ENCODE peak calls at places on chromosomes 16 and 17, in six cellular contexts. One of them, this sample, is unnamed.

GRCh38 chr16:48498761-48499600 is 111.0 kb downstream of the N4BP1 start:
- DNase-seq in stimulated activated CD4-positive, alpha-beta T cell treated with anti-CD3 and anti-CD28 coated beads, Interleukin-4, amount 100 ng/mL, for 1 hour: no peak
- DNase-seq in activated T-helper 1 cell treated with anti-CD3 and anti-CD28 coated beads, Interleukin-12 subunit alpha, Interleukin-12 subunit beta, Interleukin-2, Interleukin-4 antibody, amounts not matched to agents 30 ng/mL and 10 ng/mL and 1 ng/mL, durations not matched to agents 14 hours and 24 hours and 36 hours: no peak
- DNase-seq in NCI-H2081: no peak
- DNase-seq in endothelial cell: no peak
- DNase-seq in AG04449: peak
- DNase-seq in this sample: no peak

GRCh38 chr17:62802531-62803205 is 5.4 kb downstream of the MARCHF10 start:
- DNase-seq in stimulated activated CD4-positive, alpha-beta T cell treated with anti-CD3 and anti-CD28 coated beads, Interleukin-4, amount 100 ng/mL, for 1 hour: no peak
- DNase-seq in activated T-helper 1 cell treated with anti-CD3 and anti-CD28 coated beads, Interleukin-12 subunit alpha, Interleukin-12 subunit beta, Interleukin-2, Interleukin-4 antibody, amounts not matched to agents 30 ng/mL and 10 ng/mL and 1 ng/mL, durations not matched to agents 14 hours and 24 hours and 36 hours: no peak
- DNase-seq in NCI-H2081: peak
- DNase-seq in endothelial cell: no peak
- DNase-seq in AG04449: no peak
- DNase-seq in this sample: no peak

GRCh38 chr16:27197004-27197403 is 6.3 kb upstream of the KDM8 start:
- DNase-seq in stimulated activated CD4-positive, alpha-beta T cell treated with anti-CD3 and anti-CD28 coated beads, Interleukin-4, amount 100 ng/mL, for 1 hour: no peak
- DNase-seq in activated T-helper 1 cell treated with anti-CD3 and anti-CD28 coated beads, Interleukin-12 subunit alpha, Interleukin-12 subunit beta, Interleukin-2, Interleukin-4 antibody, amounts not matched to agents 30 ng/mL and 10 ng/mL and 1 ng/mL, durations not matched to agents 14 hours and 24 hours and 36 hours: no peak
- DNase-seq in NCI-H2081: no peak
- DNase-seq in endothelial cell: no peak
- DNase-seq in AG04449: no peak
- DNase-seq in this sample: no peak

GRCh38 chr17:4807534-4808377 is 804 bp downstream of the PLD2 start:
- DNase-seq in stimulated activated CD4-positive, alpha-beta T cell treated with anti-CD3 and anti-CD28 coated beads, Interleukin-4, amount 100 ng/mL, for 1 hour: no peak
- DNase-seq in activated T-helper 1 cell treated with anti-CD3 and anti-CD28 coated beads, Interleukin-12 subunit alpha, Interleukin-12 subunit beta, Interleukin-2, Interleukin-4 antibody, amounts not matched to agents 30 ng/mL and 10 ng/mL and 1 ng/mL, durations not matched to agents 14 hours and 24 hours and 36 hours: no peak
- DNase-seq in NCI-H2081: no peak
- DNase-seq in endothelial cell: no peak
- DNase-seq in AG04449: no peak
- DNase-seq in this sample: no peak

GRCh38 chr16:78507576-78507975 is 408.1 kb downstream of the WWOX start:
- DNase-seq in stimulated activated CD4-positive, alpha-beta T cell treated with anti-CD3 and anti-CD28 coated beads, Interleukin-4, amount 100 ng/mL, for 1 hour: no peak
- DNase-seq in activated T-helper 1 cell treated with anti-CD3 and anti-CD28 coated beads, Interleukin-12 subunit alpha, Interleukin-12 subunit beta, Interleukin-2, Interleukin-4 antibody, amounts not matched to agents 30 ng/mL and 10 ng/mL and 1 ng/mL, durations not matched to agents 14 hours and 24 hours and 36 hours: no peak
- DNase-seq in NCI-H2081: no peak
- DNase-seq in endothelial cell: no peak
- DNase-seq in AG04449: no peak
- DNase-seq in this sample: no peak

GRCh38 chr17:48647964-48648245 is 21.7 kb upstream of the HOXB9 start:
- DNase-seq in stimulated activated CD4-positive, alpha-beta T cell treated with anti-CD3 and anti-CD28 coated beads, Interleukin-4, amount 100 ng/mL, for 1 hour: no peak
- DNase-seq in activated T-helper 1 cell treated with anti-CD3 and anti-CD28 coated beads, Interleukin-12 subunit alpha, Interleukin-12 subunit beta, Interleukin-2, Interleukin-4 antibody, amounts not matched to agents 30 ng/mL and 10 ng/mL and 1 ng/mL, durations not matched to agents 14 hours and 24 hours and 36 hours: no peak
- DNase-seq in NCI-H2081: no peak
- DNase-seq in endothelial cell: no peak
- DNase-seq in AG04449: no peak
- DNase-seq in this sample: no peak

GRCh38 chr17:33234930-33235685 is 58.0 kb downstream of the ASIC2 start:
- DNase-seq in stimulated activated CD4-positive, alpha-beta T cell treated with anti-CD3 and anti-CD28 coated beads, Interleukin-4, amount 100 ng/mL, for 1 hour: no peak
- DNase-seq in activated T-helper 1 cell treated with anti-CD3 and anti-CD28 coated beads, Interleukin-12 subunit alpha, Interleukin-12 subunit beta, Interleukin-2, Interleukin-4 antibody, amounts not matched to agents 30 ng/mL and 10 ng/mL and 1 ng/mL, durations not matched to agents 14 hours and 24 hours and 36 hours: no peak
- DNase-seq in NCI-H2081: no peak
- DNase-seq in endothelial cell: no peak
- DNase-seq in AG04449: peak
- DNase-seq in this sample: no peak

GRCh38 chr17:73759324-73760185 is 115.3 kb upstream of the SDK2 start:
- DNase-seq in stimulated activated CD4-positive, alpha-beta T cell treated with anti-CD3 and anti-CD28 coated beads, Interleukin-4, amount 100 ng/mL, for 1 hour: no peak
- DNase-seq in activated T-helper 1 cell treated with anti-CD3 and anti-CD28 coated beads, Interleukin-12 subunit alpha, Interleukin-12 subunit beta, Interleukin-2, Interleukin-4 antibody, amounts not matched to agents 30 ng/mL and 10 ng/mL and 1 ng/mL, durations not matched to agents 14 hours and 24 hours and 36 hours: no peak
- DNase-seq in NCI-H2081: peak
- DNase-seq in endothelial cell: no peak
- DNase-seq in AG04449: no peak
- DNase-seq in this sample: no peak

GRCh38 chr16:11016993-11017392 is 72.6 kb downstream of the CLEC16A start:
- DNase-seq in stimulated activated CD4-positive, alpha-beta T cell treated with anti-CD3 and anti-CD28 coated beads, Interleukin-4, amount 100 ng/mL, for 1 hour: peak
- DNase-seq in activated T-helper 1 cell treated with anti-CD3 and anti-CD28 coated beads, Interleukin-12 subunit alpha, Interleukin-12 subunit beta, Interleukin-2, Interleukin-4 antibody, amounts not matched to agents 30 ng/mL and 10 ng/mL and 1 ng/mL, durations not matched to agents 14 hours and 24 hours and 36 hours: no peak
- DNase-seq in NCI-H2081: peak
- DNase-seq in endothelial cell: no peak
- DNase-seq in AG04449: no peak
- DNase-seq in this sample: peak

GRCh38 chr17:2949469-2950044 is 113.8 kb downstream of the OR1D5 start:
- DNase-seq in stimulated activated CD4-positive, alpha-beta T cell treated with anti-CD3 and anti-CD28 coated beads, Interleukin-4, amount 100 ng/mL, for 1 hour: no peak
- DNase-seq in activated T-helper 1 cell treated with anti-CD3 and anti-CD28 coated beads, Interleukin-12 subunit alpha, Interleukin-12 subunit beta, Interleukin-2, Interleukin-4 antibody, amounts not matched to agents 30 ng/mL and 10 ng/mL and 1 ng/mL, durations not matched to agents 14 hours and 24 hours and 36 hours: no peak
- DNase-seq in NCI-H2081: no peak
- DNase-seq in endothelial cell: no peak
- DNase-seq in AG04449: no peak
- DNase-seq in this sample: no peak

GRCh38 chr16:180101-180920 is at the start of gene HBQ1:
- DNase-seq in stimulated activated CD4-positive, alpha-beta T cell treated with anti-CD3 and anti-CD28 coated beads, Interleukin-4, amount 100 ng/mL, for 1 hour: peak
- DNase-seq in activated T-helper 1 cell treated with anti-CD3 and anti-CD28 coated beads, Interleukin-12 subunit alpha, Interleukin-12 subunit beta, Interleukin-2, Interleukin-4 antibody, amounts not matched to agents 30 ng/mL and 10 ng/mL and 1 ng/mL, durations not matched to agents 14 hours and 24 hours and 36 hours: peak
- DNase-seq in NCI-H2081: no peak
- DNase-seq in endothelial cell: peak
- DNase-seq in AG04449: no peak
- DNase-seq in this sample: peak

GRCh38 chr17:57475786-57476185 is 219.5 kb downstream of the MSI2 start:
- DNase-seq in stimulated activated CD4-positive, alpha-beta T cell treated with anti-CD3 and anti-CD28 coated beads, Interleukin-4, amount 100 ng/mL, for 1 hour: no peak
- DNase-seq in activated T-helper 1 cell treated with anti-CD3 and anti-CD28 coated beads, Interleukin-12 subunit alpha, Interleukin-12 subunit beta, Interleukin-2, Interleukin-4 antibody, amounts not matched to agents 30 ng/mL and 10 ng/mL and 1 ng/mL, durations not matched to agents 14 hours and 24 hours and 36 hours: no peak
- DNase-seq in NCI-H2081: no peak
- DNase-seq in endothelial cell: no peak
- DNase-seq in AG04449: no peak
- DNase-seq in this sample: no peak

GRCh38 chr16:73176577-73177013 is 128.7 kb upstream of the ZFHX3 start:
- DNase-seq in stimulated activated CD4-positive, alpha-beta T cell treated with anti-CD3 and anti-CD28 coated beads, Interleukin-4, amount 100 ng/mL, for 1 hour: no peak
- DNase-seq in activated T-helper 1 cell treated with anti-CD3 and anti-CD28 coated beads, Interleukin-12 subunit alpha, Interleukin-12 subunit beta, Interleukin-2, Interleukin-4 antibody, amounts not matched to agents 30 ng/mL and 10 ng/mL and 1 ng/mL, durations not matched to agents 14 hours and 24 hours and 36 hours: no peak
- DNase-seq in NCI-H2081: no peak
- DNase-seq in endothelial cell: no peak
- DNase-seq in AG04449: peak
- DNase-seq in this sample: no peak

GRCh38 chr16:87140211-87141200 is 176.7 kb downstream of the C16orf95 start:
- DNase-seq in stimulated activated CD4-positive, alpha-beta T cell treated with anti-CD3 and anti-CD28 coated beads, Interleukin-4, amount 100 ng/mL, for 1 hour: no peak
- DNase-seq in activated T-helper 1 cell treated with anti-CD3 and anti-CD28 coated beads, Interleukin-12 subunit alpha, Interleukin-12 subunit beta, Interleukin-2, Interleukin-4 antibody, amounts not matched to agents 30 ng/mL and 10 ng/mL and 1 ng/mL, durations not matched to agents 14 hours and 24 hours and 36 hours: no peak
- DNase-seq in NCI-H2081: no peak
- DNase-seq in endothelial cell: no peak
- DNase-seq in AG04449: no peak
- DNase-seq in this sample: no peak

GRCh38 chr17:60573139-60573975 is 26.6 kb upstream of the PPM1D start:
- DNase-seq in stimulated activated CD4-positive, alpha-beta T cell treated with anti-CD3 and anti-CD28 coated beads, Interleukin-4, amount 100 ng/mL, for 1 hour: no peak
- DNase-seq in activated T-helper 1 cell treated with anti-CD3 and anti-CD28 coated beads, Interleukin-12 subunit alpha, Interleukin-12 subunit beta, Interleukin-2, Interleukin-4 antibody, amounts not matched to agents 30 ng/mL and 10 ng/mL and 1 ng/mL, durations not matched to agents 14 hours and 24 hours and 36 hours: no peak
- DNase-seq in NCI-H2081: no peak
- DNase-seq in endothelial cell: no peak
- DNase-seq in AG04449: peak
- DNase-seq in this sample: no peak

GRCh38 chr16:68806422-68806821 is 36.9 kb upstream of the TANGO6 start:
- DNase-seq in stimulated activated CD4-positive, alpha-beta T cell treated with anti-CD3 and anti-CD28 coated beads, Interleukin-4, amount 100 ng/mL, for 1 hour: no peak
- DNase-seq in activated T-helper 1 cell treated with anti-CD3 and anti-CD28 coated beads, Interleukin-12 subunit alpha, Interleukin-12 subunit beta, Interleukin-2, Interleukin-4 antibody, amounts not matched to agents 30 ng/mL and 10 ng/mL and 1 ng/mL, durations not matched to agents 14 hours and 24 hours and 36 hours: no peak
- DNase-seq in NCI-H2081: no peak
- DNase-seq in endothelial cell: no peak
- DNase-seq in AG04449: no peak
- DNase-seq in this sample: no peak

GRCh38 chr17:68457168-68457538 is at the start of gene WIPI1:
- DNase-seq in stimulated activated CD4-positive, alpha-beta T cell treated with anti-CD3 and anti-CD28 coated beads, Interleukin-4, amount 100 ng/mL, for 1 hour: no peak
- DNase-seq in activated T-helper 1 cell treated with anti-CD3 and anti-CD28 coated beads, Interleukin-12 subunit alpha, Interleukin-12 subunit beta, Interleukin-2, Interleukin-4 antibody, amounts not matched to agents 30 ng/mL and 10 ng/mL and 1 ng/mL, durations not matched to agents 14 hours and 24 hours and 36 hours: peak
- DNase-seq in NCI-H2081: no peak
- DNase-seq in endothelial cell: no peak
- DNase-seq in AG04449: no peak
- DNase-seq in this sample: no peak

GRCh38 chr16:9447195-9447551 is 355.7 kb downstream of the HAPSTR1 start:
- DNase-seq in stimulated activated CD4-positive, alpha-beta T cell treated with anti-CD3 and anti-CD28 coated beads, Interleukin-4, amount 100 ng/mL, for 1 hour: no peak
- DNase-seq in activated T-helper 1 cell treated with anti-CD3 and anti-CD28 coated beads, Interleukin-12 subunit alpha, Interleukin-12 subunit beta, Interleukin-2, Interleukin-4 antibody, amounts not matched to agents 30 ng/mL and 10 ng/mL and 1 ng/mL, durations not matched to agents 14 hours and 24 hours and 36 hours: no peak
- DNase-seq in NCI-H2081: no peak
- DNase-seq in endothelial cell: no peak
- DNase-seq in AG04449: no peak
- DNase-seq in this sample: no peak

GRCh38 chr16:67672739-67673662 is 6.4 kb downstream of the C16orf86 start:
- DNase-seq in stimulated activated CD4-positive, alpha-beta T cell treated with anti-CD3 and anti-CD28 coated beads, Interleukin-4, amount 100 ng/mL, for 1 hour: peak
- DNase-seq in activated T-helper 1 cell treated with anti-CD3 and anti-CD28 coated beads, Interleukin-12 subunit alpha, Interleukin-12 subunit beta, Interleukin-2, Interleukin-4 antibody, amounts not matched to agents 30 ng/mL and 10 ng/mL and 1 ng/mL, durations not matched to agents 14 hours and 24 hours and 36 hours: no peak
- DNase-seq in NCI-H2081: peak
- DNase-seq in endothelial cell: peak
- DNase-seq in AG04449: peak
- DNase-seq in this sample: peak

GRCh38 chr17:34171245-34171818 is 83.8 kb upstream of the CCL2 start:
- DNase-seq in stimulated activated CD4-positive, alpha-beta T cell treated with anti-CD3 and anti-CD28 coated beads, Interleukin-4, amount 100 ng/mL, for 1 hour: peak
- DNase-seq in activated T-helper 1 cell treated with anti-CD3 and anti-CD28 coated beads, Interleukin-12 subunit alpha, Interleukin-12 subunit beta, Interleukin-2, Interleukin-4 antibody, amounts not matched to agents 30 ng/mL and 10 ng/mL and 1 ng/mL, durations not matched to agents 14 hours and 24 hours and 36 hours: peak
- DNase-seq in NCI-H2081: no peak
- DNase-seq in endothelial cell: peak
- DNase-seq in AG04449: no peak
- DNase-seq in this sample: peak

GRCh38 chr16:14489460-14489859 is 140.6 kb downstream of the PARN start:
- DNase-seq in stimulated activated CD4-positive, alpha-beta T cell treated with anti-CD3 and anti-CD28 coated beads, Interleukin-4, amount 100 ng/mL, for 1 hour: no peak
- DNase-seq in activated T-helper 1 cell treated with anti-CD3 and anti-CD28 coated beads, Interleukin-12 subunit alpha, Interleukin-12 subunit beta, Interleukin-2, Interleukin-4 antibody, amounts not matched to agents 30 ng/mL and 10 ng/mL and 1 ng/mL, durations not matched to agents 14 hours and 24 hours and 36 hours: no peak
- DNase-seq in NCI-H2081: no peak
- DNase-seq in endothelial cell: peak
- DNase-seq in AG04449: no peak
- DNase-seq in this sample: no peak

GRCh38 chr17:58337126-58337599 is 8.6 kb upstream of the TSPOAP1 start:
- DNase-seq in stimulated activated CD4-positive, alpha-beta T cell treated with anti-CD3 and anti-CD28 coated beads, Interleukin-4, amount 100 ng/mL, for 1 hour: peak
- DNase-seq in activated T-helper 1 cell treated with anti-CD3 and anti-CD28 coated beads, Interleukin-12 subunit alpha, Interleukin-12 subunit beta, Interleukin-2, Interleukin-4 antibody, amounts not matched to agents 30 ng/mL and 10 ng/mL and 1 ng/mL, durations not matched to agents 14 hours and 24 hours and 36 hours: peak
- DNase-seq in NCI-H2081: no peak
- DNase-seq in endothelial cell: no peak
- DNase-seq in AG04449: no peak
- DNase-seq in this sample: peak

GRCh38 chr17:34623856-34624766 is 44.7 kb downstream of the TMEM132E start:
- DNase-seq in stimulated activated CD4-positive, alpha-beta T cell treated with anti-CD3 and anti-CD28 coated beads, Interleukin-4, amount 100 ng/mL, for 1 hour: no peak
- DNase-seq in activated T-helper 1 cell treated with anti-CD3 and anti-CD28 coated beads, Interleukin-12 subunit alpha, Interleukin-12 subunit beta, Interleukin-2, Interleukin-4 antibody, amounts not matched to agents 30 ng/mL and 10 ng/mL and 1 ng/mL, durations not matched to agents 14 hours and 24 hours and 36 hours: no peak
- DNase-seq in NCI-H2081: no peak
- DNase-seq in endothelial cell: no peak
- DNase-seq in AG04449: no peak
- DNase-seq in this sample: no peak

GRCh38 chr16:23509763-23510153 is 536 bp downstream of the GGA2 start:
- DNase-seq in stimulated activated CD4-positive, alpha-beta T cell treated with anti-CD3 and anti-CD28 coated beads, Interleukin-4, amount 100 ng/mL, for 1 hour: peak
- DNase-seq in activated T-helper 1 cell treated with anti-CD3 and anti-CD28 coated beads, Interleukin-12 subunit alpha, Interleukin-12 subunit beta, Interleukin-2, Interleukin-4 antibody, amounts not matched to agents 30 ng/mL and 10 ng/mL and 1 ng/mL, durations not matched to agents 14 hours and 24 hours and 36 hours: peak
- DNase-seq in NCI-H2081: no peak
- DNase-seq in endothelial cell: peak
- DNase-seq in AG04449: no peak
- DNase-seq in this sample: peak

GRCh38 chr16:81652798-81653505 is 126.1 kb upstream of the PLCG2 start:
- DNase-seq in stimulated activated CD4-positive, alpha-beta T cell treated with anti-CD3 and anti-CD28 coated beads, Interleukin-4, amount 100 ng/mL, for 1 hour: no peak
- DNase-seq in activated T-helper 1 cell treated with anti-CD3 and anti-CD28 coated beads, Interleukin-12 subunit alpha, Interleukin-12 subunit beta, Interleukin-2, Interleukin-4 antibody, amounts not matched to agents 30 ng/mL and 10 ng/mL and 1 ng/mL, durations not matched to agents 14 hours and 24 hours and 36 hours: no peak
- DNase-seq in NCI-H2081: peak
- DNase-seq in endothelial cell: no peak
- DNase-seq in AG04449: no peak
- DNase-seq in this sample: no peak

GRCh38 chr16:57564571-57565270 is 22.3 kb downstream of the ADGRG5 start:
- DNase-seq in stimulated activated CD4-positive, alpha-beta T cell treated with anti-CD3 and anti-CD28 coated beads, Interleukin-4, amount 100 ng/mL, for 1 hour: no peak
- DNase-seq in activated T-helper 1 cell treated with anti-CD3 and anti-CD28 coated beads, Interleukin-12 subunit alpha, Interleukin-12 subunit beta, Interleukin-2, Interleukin-4 antibody, amounts not matched to agents 30 ng/mL and 10 ng/mL and 1 ng/mL, durations not matched to agents 14 hours and 24 hours and 36 hours: no peak
- DNase-seq in NCI-H2081: no peak
- DNase-seq in endothelial cell: no peak
- DNase-seq in AG04449: no peak
- DNase-seq in this sample: peak

GRCh38 chr16:82248257-82248656 is 78.2 kb upstream of the MPHOSPH6 start:
- DNase-seq in stimulated activated CD4-positive, alpha-beta T cell treated with anti-CD3 and anti-CD28 coated beads, Interleukin-4, amount 100 ng/mL, for 1 hour: no peak
- DNase-seq in activated T-helper 1 cell treated with anti-CD3 and anti-CD28 coated beads, Interleukin-12 subunit alpha, Interleukin-12 subunit beta, Interleukin-2, Interleukin-4 antibody, amounts not matched to agents 30 ng/mL and 10 ng/mL and 1 ng/mL, durations not matched to agents 14 hours and 24 hours and 36 hours: no peak
- DNase-seq in NCI-H2081: no peak
- DNase-seq in endothelial cell: no peak
- DNase-seq in AG04449: no peak
- DNase-seq in this sample: no peak

GRCh38 chr16:85514601-85515318 is 98.4 kb upstream of the GSE1 start:
- DNase-seq in stimulated activated CD4-positive, alpha-beta T cell treated with anti-CD3 and anti-CD28 coated beads, Interleukin-4, amount 100 ng/mL, for 1 hour: no peak
- DNase-seq in activated T-helper 1 cell treated with anti-CD3 and anti-CD28 coated beads, Interleukin-12 subunit alpha, Interleukin-12 subunit beta, Interleukin-2, Interleukin-4 antibody, amounts not matched to agents 30 ng/mL and 10 ng/mL and 1 ng/mL, durations not matched to agents 14 hours and 24 hours and 36 hours: no peak
- DNase-seq in NCI-H2081: peak
- DNase-seq in endothelial cell: no peak
- DNase-seq in AG04449: peak
- DNase-seq in this sample: no peak

GRCh38 chr16:4021070-4021779 is 95.0 kb downstream of the ADCY9 start:
- DNase-seq in stimulated activated CD4-positive, alpha-beta T cell treated with anti-CD3 and anti-CD28 coated beads, Interleukin-4, amount 100 ng/mL, for 1 hour: no peak
- DNase-seq in activated T-helper 1 cell treated with anti-CD3 and anti-CD28 coated beads, Interleukin-12 subunit alpha, Interleukin-12 subunit beta, Interleukin-2, Interleukin-4 antibody, amounts not matched to agents 30 ng/mL and 10 ng/mL and 1 ng/mL, durations not matched to agents 14 hours and 24 hours and 36 hours: no peak
- DNase-seq in NCI-H2081: peak
- DNase-seq in endothelial cell: no peak
- DNase-seq in AG04449: no peak
- DNase-seq in this sample: no peak

GRCh38 chr17:66715745-66716156 is 119.2 kb upstream of the CACNG5 start:
- DNase-seq in stimulated activated CD4-positive, alpha-beta T cell treated with anti-CD3 and anti-CD28 coated beads, Interleukin-4, amount 100 ng/mL, for 1 hour: no peak
- DNase-seq in activated T-helper 1 cell treated with anti-CD3 and anti-CD28 coated beads, Interleukin-12 subunit alpha, Interleukin-12 subunit beta, Interleukin-2, Interleukin-4 antibody, amounts not matched to agents 30 ng/mL and 10 ng/mL and 1 ng/mL, durations not matched to agents 14 hours and 24 hours and 36 hours: no peak
- DNase-seq in NCI-H2081: peak
- DNase-seq in endothelial cell: peak
- DNase-seq in AG04449: peak
- DNase-seq in this sample: peak

GRCh38 chr16:2088759-2089358 is 41.1 kb downstream of the TSC2 start:
- DNase-seq in stimulated activated CD4-positive, alpha-beta T cell treated with anti-CD3 and anti-CD28 coated beads, Interleukin-4, amount 100 ng/mL, for 1 hour: no peak
- DNase-seq in activated T-helper 1 cell treated with anti-CD3 and anti-CD28 coated beads, Interleukin-12 subunit alpha, Interleukin-12 subunit beta, Interleukin-2, Interleukin-4 antibody, amounts not matched to agents 30 ng/mL and 10 ng/mL and 1 ng/mL, durations not matched to agents 14 hours and 24 hours and 36 hours: no peak
- DNase-seq in NCI-H2081: no peak
- DNase-seq in endothelial cell: no peak
- DNase-seq in AG04449: no peak
- DNase-seq in this sample: no peak

GRCh38 chr16:50696575-50697420 is 3.4 kb downstream of the NOD2 start:
- DNase-seq in stimulated activated CD4-positive, alpha-beta T cell treated with anti-CD3 and anti-CD28 coated beads, Interleukin-4, amount 100 ng/mL, for 1 hour: peak
- DNase-seq in activated T-helper 1 cell treated with anti-CD3 and anti-CD28 coated beads, Interleukin-12 subunit alpha, Interleukin-12 subunit beta, Interleukin-2, Interleukin-4 antibody, amounts not matched to agents 30 ng/mL and 10 ng/mL and 1 ng/mL, durations not matched to agents 14 hours and 24 hours and 36 hours: peak
- DNase-seq in NCI-H2081: no peak
- DNase-seq in endothelial cell: no peak
- DNase-seq in AG04449: no peak
- DNase-seq in this sample: peak

GRCh38 chr16:85573696-85574641 is 39.2 kb upstream of the GSE1 start:
- DNase-seq in stimulated activated CD4-positive, alpha-beta T cell treated with anti-CD3 and anti-CD28 coated beads, Interleukin-4, amount 100 ng/mL, for 1 hour: no peak
- DNase-seq in activated T-helper 1 cell treated with anti-CD3 and anti-CD28 coated beads, Interleukin-12 subunit alpha, Interleukin-12 subunit beta, Interleukin-2, Interleukin-4 antibody, amounts not matched to agents 30 ng/mL and 10 ng/mL and 1 ng/mL, durations not matched to agents 14 hours and 24 hours and 36 hours: no peak
- DNase-seq in NCI-H2081: peak
- DNase-seq in endothelial cell: no peak
- DNase-seq in AG04449: no peak
- DNase-seq in this sample: no peak

GRCh38 chr16:89495121-89495520 is 4.8 kb upstream of the ANKRD11 start:
- DNase-seq in stimulated activated CD4-positive, alpha-beta T cell treated with anti-CD3 and anti-CD28 coated beads, Interleukin-4, amount 100 ng/mL, for 1 hour: no peak
- DNase-seq in activated T-helper 1 cell treated with anti-CD3 and anti-CD28 coated beads, Interleukin-12 subunit alpha, Interleukin-12 subunit beta, Interleukin-2, Interleukin-4 antibody, amounts not matched to agents 30 ng/mL and 10 ng/mL and 1 ng/mL, durations not matched to agents 14 hours and 24 hours and 36 hours: no peak
- DNase-seq in NCI-H2081: no peak
- DNase-seq in endothelial cell: no peak
- DNase-seq in AG04449: no peak
- DNase-seq in this sample: no peak

This sample was measured in activated CD8-positive, alpha-beta memory T cell treated with anti-CD3 and anti-CD28 coated beads, Interleukin-2, amount 50 U/mL, for 48 hours.